ENCODE peak calls at places on chromosomes 5 and 9, in five cellular contexts. V is tibial artery, B is stomach, X is PC-3, I is IMR-90. S is an unnamed sample.

GRCh38 chr5:96588551-96588950 is 73.6 kb upstream of the CAST start:
- DNase-seq in V (no peak), B (no peak), X (no peak), I (no peak), S (no peak)

GRCh38 chr5:57259704-57260103 is 85.8 kb downstream of the GPBP1 start:
- DNase-seq in V (no peak), B (no peak), X (no peak), I (peak), S (no peak)

GRCh38 chr5:9212605-9213004 is 333.3 kb downstream of the SEMA5A start:
- DNase-seq in V (no peak), B (no peak), X (peak), I (peak), S (no peak)

GRCh38 chr5:69156456-69156855 is 10.5 kb upstream of the CCNB1 start:
- DNase-seq in V (no peak), B (no peak), X (no peak), I (no peak), S (no peak)

GRCh38 chr5:105413406-105413990 is 1850.9 kb upstream of the NUDT12 start:
- DNase-seq in V (no peak), B (no peak), X (no peak), I (no peak), S (no peak)

GRCh38 chr9:16871358-16872151 is 1.1 kb upstream of the BNC2 start:
- DNase-seq in V (peak), B (peak), X (peak), I (peak), S (no peak)

GRCh38 chr9:129550199-129550839 is 70.6 kb downstream of the C9orf50 start:
- DNase-seq in V (peak), B (peak), X (peak), I (peak), S (no peak)

GRCh38 chr9:109307380-109308240 is 13.2 kb downstream of the EPB41L4B start:
- DNase-seq in V (no peak), B (peak), X (peak), I (no peak), S (no peak)

GRCh38 chr5:36073595-36074216 is 7.0 kb upstream of the UGT3A2 start:
- DNase-seq in V (no peak), B (no peak), X (peak), I (no peak), S (no peak)

GRCh38 chr9:103757062-103757461 is 337.0 kb upstream of the SMC2 start:
- DNase-seq in V (no peak), B (no peak), X (no peak), I (no peak), S (no peak)

GRCh38 chr5:68344447-68345111 is 129.0 kb downstream of the PIK3R1 start:
- DNase-seq in V (no peak), B (no peak), X (peak), I (peak), S (peak)

GRCh38 chr9:87643111-87643650 is 82.7 kb upstream of the CTSL start:
- DNase-seq in V (no peak), B (no peak), X (no peak), I (no peak), S (no peak)

GRCh38 chr5:2752875-2753435 is 1.5 kb upstream of the IRX2 start:
- DNase-seq in V (no peak), B (peak), X (no peak), I (no peak), S (no peak)

GRCh38 chr5:67305401-67305800 is 108.8 kb upstream of the CD180 start:
- DNase-seq in V (no peak), B (no peak), X (no peak), I (no peak), S (no peak)

GRCh38 chr5:131373265-131373664 is 109.4 kb downstream of the CDC42SE2 start:
- DNase-seq in V (no peak), B (no peak), X (no peak), I (no peak), S (no peak)

GRCh38 chr5:170552486-170553122 is 48.8 kb downstream of the KCNIP1 start:
- DNase-seq in V (peak), B (peak), X (no peak), I (peak), S (no peak)

GRCh38 chr9:111945216-111945615 is 48.6 kb downstream of the UGCG start:
- DNase-seq in V (no peak), B (no peak), X (no peak), I (peak), S (no peak)

GRCh38 chr5:89445106-89445745 is 562.2 kb upstream of the MEF2C start:
- DNase-seq in V (no peak), B (no peak), X (no peak), I (no peak), S (no peak)

GRCh38 chr9:81113408-81114124 is 575.8 kb downstream of the TLE1 start:
- DNase-seq in V (no peak), B (no peak), X (no peak), I (no peak), S (no peak)

GRCh38 chr9:81490605-81491331 is 198.6 kb downstream of the TLE1 start:
- DNase-seq in V (no peak), B (no peak), X (peak), I (peak), S (peak)

GRCh38 chr5:168946363-168946762 is 354.6 kb downstream of the SLIT3 start:
- DNase-seq in V (no peak), B (no peak), X (peak), I (no peak), S (no peak)

GRCh38 chr5:12636209-12636608 is 732.0 kb upstream of the CTNND2 start:
- DNase-seq in V (no peak), B (no peak), X (peak), I (no peak), S (no peak)

GRCh38 chr5:123700624-123701023 is 188.6 kb downstream of the CSNK1G3 start:
- DNase-seq in V (no peak), B (no peak), X (peak), I (peak), S (peak)

GRCh38 chr5:124285071-124285470 is 461.4 kb downstream of the ZNF608 start:
- DNase-seq in V (no peak), B (peak), X (no peak), I (no peak), S (peak)

GRCh38 chr5:544675-545330 is 20.6 kb upstream of the SLC9A3 start:
- DNase-seq in V (no peak), B (no peak), X (no peak), I (no peak), S (no peak)

GRCh38 chr9:81032831-81033230 is 656.5 kb downstream of the TLE1 start:
- DNase-seq in V (no peak), B (no peak), X (no peak), I (peak), S (no peak)

DNA sequence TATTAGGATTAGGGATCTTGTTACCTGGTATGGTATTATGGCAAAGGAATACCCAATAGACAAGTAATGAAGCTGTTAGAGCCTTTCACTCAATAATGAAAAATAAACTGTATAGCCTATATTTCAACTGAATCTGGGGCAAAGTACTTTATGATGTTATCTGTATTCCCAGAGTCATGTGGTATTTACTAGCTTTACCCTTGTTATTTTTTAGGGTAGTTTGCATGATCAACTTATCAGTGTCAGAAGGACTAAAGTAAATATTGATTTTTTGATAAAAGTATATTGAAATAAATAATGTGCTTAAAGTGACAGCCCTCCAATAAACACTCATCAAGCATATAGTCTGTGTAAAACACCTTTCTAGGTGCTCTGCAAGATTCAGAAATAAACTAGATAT is 64.6 kb downstream of the MAN2A1 start:
- DNase-seq in V (no peak), B (no peak), X (no peak), I (no peak), S (no peak)
- H3K27ac ChIP-seq in V (no peak), B (no peak), X (no peak), I (no peak), S (no peak)

GRCh38 chr9:93587284-93587650 is 10.9 kb downstream of the PHF2 start:
- DNase-seq in V (peak), B (no peak), X (no peak), I (no peak), S (no peak)
- H3K27ac ChIP-seq in V (no peak), B (no peak), X (no peak), I (no peak), S (no peak)

GRCh38 chr5:142405023-142405422 is 80.2 kb upstream of the SPRY4 start:
- DNase-seq in V (no peak), B (no peak), X (no peak), I (no peak), S (no peak)
- H3K27ac ChIP-seq in V (peak), B (no peak), X (no peak), I (no peak), S (no peak)

GRCh38 chr5:10576790-10577189 is 12.9 kb downstream of the ANKRD33B start:
- DNase-seq in V (no peak), B (no peak), X (no peak), I (no peak), S (no peak)
- H3K27ac ChIP-seq in V (no peak), B (no peak), X (no peak), I (no peak), S (no peak)

GRCh38 chr5:171965740-171966139 is 40.7 kb downstream of the FBXW11 start:
- DNase-seq in V (no peak), B (no peak), X (no peak), I (no peak), S (no peak)
- H3K27ac ChIP-seq in V (no peak), B (no peak), X (no peak), I (no peak), S (no peak)

GRCh38 chr5:172640139-172640538 is 924 bp upstream of the NEURL1B start:
- DNase-seq in V (peak), B (no peak), X (no peak), I (no peak), S (no peak)
- H3K27ac ChIP-seq in V (peak), B (no peak), X (no peak), I (no peak), S (no peak)

GRCh38 chr5:167945542-167946384 is 345.7 kb upstream of the WWC1 start:
- DNase-seq in V (peak), B (no peak), X (no peak), I (peak), S (peak)
- H3K27ac ChIP-seq in V (peak), B (no peak), X (no peak), I (peak), S (peak)

GRCh38 chr5:98175474-98175873 is 598.0 kb upstream of the RGMB start:
- DNase-seq in V (no peak), B (no peak), X (no peak), I (no peak), S (no peak)
- H3K27ac ChIP-seq in V (no peak), B (no peak), X (no peak), I (no peak), S (no peak)